ENCODE peak calls at places on chromosomes 3 and 15, in six cellular contexts. One of them, this sample, is unnamed.

GRCh38 chr3:159787191-159787590 is 201.4 kb upstream of the IL12A start:
- DNase-seq in endothelial cell: no peak
- DNase-seq in stimulated activated CD8-positive, alpha-beta memory T cell treated with anti-CD3 and anti-CD28 coated beads, Interleukin-7, amount 100 ng/mL, for 24 hours: no peak
- DNase-seq in ecto neural progenitor cell: no peak
- DNase-seq in left cardiac atrium: no peak
- DNase-seq in IMR-90: peak
- DNase-seq in this sample: no peak

GRCh38 chr3:33277193-33277882 is at the start of gene FBXL2:
- DNase-seq in endothelial cell: peak
- DNase-seq in stimulated activated CD8-positive, alpha-beta memory T cell treated with anti-CD3 and anti-CD28 coated beads, Interleukin-7, amount 100 ng/mL, for 24 hours: peak
- DNase-seq in ecto neural progenitor cell: peak
- DNase-seq in left cardiac atrium: peak
- DNase-seq in IMR-90: peak
- DNase-seq in this sample: no peak

GRCh38 chr15:89002281-89002761 is 85.9 kb upstream of the ABHD2 start:
- DNase-seq in endothelial cell: no peak
- DNase-seq in stimulated activated CD8-positive, alpha-beta memory T cell treated with anti-CD3 and anti-CD28 coated beads, Interleukin-7, amount 100 ng/mL, for 24 hours: no peak
- DNase-seq in ecto neural progenitor cell: no peak
- DNase-seq in left cardiac atrium: no peak
- DNase-seq in IMR-90: peak
- DNase-seq in this sample: no peak

GRCh38 chr3:159785276-159785675 is 203.4 kb upstream of the IL12A start:
- DNase-seq in endothelial cell: no peak
- DNase-seq in stimulated activated CD8-positive, alpha-beta memory T cell treated with anti-CD3 and anti-CD28 coated beads, Interleukin-7, amount 100 ng/mL, for 24 hours: no peak
- DNase-seq in ecto neural progenitor cell: no peak
- DNase-seq in left cardiac atrium: no peak
- DNase-seq in IMR-90: peak
- DNase-seq in this sample: no peak

GRCh38 chr15:34795267-34796081 is at the start of gene ACTC1:
- DNase-seq in endothelial cell: peak
- DNase-seq in stimulated activated CD8-positive, alpha-beta memory T cell treated with anti-CD3 and anti-CD28 coated beads, Interleukin-7, amount 100 ng/mL, for 24 hours: no peak
- DNase-seq in ecto neural progenitor cell: peak
- DNase-seq in left cardiac atrium: peak
- DNase-seq in IMR-90: peak
- DNase-seq in this sample: no peak

GRCh38 chr15:63348392-63348791 is 33.3 kb downstream of the CA12 start:
- DNase-seq in endothelial cell: no peak
- DNase-seq in stimulated activated CD8-positive, alpha-beta memory T cell treated with anti-CD3 and anti-CD28 coated beads, Interleukin-7, amount 100 ng/mL, for 24 hours: no peak
- DNase-seq in ecto neural progenitor cell: no peak
- DNase-seq in left cardiac atrium: peak
- DNase-seq in IMR-90: peak
- DNase-seq in this sample: no peak

GRCh38 chr3:178950676-178951075 is 120.9 kb downstream of the ZMAT3 start:
- DNase-seq in endothelial cell: no peak
- DNase-seq in stimulated activated CD8-positive, alpha-beta memory T cell treated with anti-CD3 and anti-CD28 coated beads, Interleukin-7, amount 100 ng/mL, for 24 hours: no peak
- DNase-seq in ecto neural progenitor cell: no peak
- DNase-seq in left cardiac atrium: no peak
- DNase-seq in IMR-90: no peak
- DNase-seq in this sample: no peak

GRCh38 chr15:45442497-45443135 is 64.3 kb upstream of the GATM start:
- DNase-seq in endothelial cell: no peak
- DNase-seq in stimulated activated CD8-positive, alpha-beta memory T cell treated with anti-CD3 and anti-CD28 coated beads, Interleukin-7, amount 100 ng/mL, for 24 hours: no peak
- DNase-seq in ecto neural progenitor cell: no peak
- DNase-seq in left cardiac atrium: no peak
- DNase-seq in IMR-90: peak
- DNase-seq in this sample: no peak

GRCh38 chr3:16427309-16427965 is 86.1 kb downstream of the RFTN1 start:
- DNase-seq in endothelial cell: no peak
- DNase-seq in stimulated activated CD8-positive, alpha-beta memory T cell treated with anti-CD3 and anti-CD28 coated beads, Interleukin-7, amount 100 ng/mL, for 24 hours: no peak
- DNase-seq in ecto neural progenitor cell: no peak
- DNase-seq in left cardiac atrium: peak
- DNase-seq in IMR-90: peak
- DNase-seq in this sample: no peak

GRCh38 chr15:46865155-46865554 is 852.1 kb upstream of the SEMA6D start:
- DNase-seq in endothelial cell: no peak
- DNase-seq in stimulated activated CD8-positive, alpha-beta memory T cell treated with anti-CD3 and anti-CD28 coated beads, Interleukin-7, amount 100 ng/mL, for 24 hours: no peak
- DNase-seq in ecto neural progenitor cell: no peak
- DNase-seq in left cardiac atrium: no peak
- DNase-seq in IMR-90: no peak
- DNase-seq in this sample: no peak

GRCh38 chr3:24344784-24345439 is 149.7 kb downstream of the THRB start:
- DNase-seq in endothelial cell: no peak
- DNase-seq in stimulated activated CD8-positive, alpha-beta memory T cell treated with anti-CD3 and anti-CD28 coated beads, Interleukin-7, amount 100 ng/mL, for 24 hours: no peak
- DNase-seq in ecto neural progenitor cell: no peak
- DNase-seq in left cardiac atrium: no peak
- DNase-seq in IMR-90: peak
- DNase-seq in this sample: no peak

GRCh38 chr3:171840831-171841619 is 2.1 kb upstream of the TMEM212 start:
- DNase-seq in endothelial cell: no peak
- DNase-seq in stimulated activated CD8-positive, alpha-beta memory T cell treated with anti-CD3 and anti-CD28 coated beads, Interleukin-7, amount 100 ng/mL, for 24 hours: no peak
- DNase-seq in ecto neural progenitor cell: no peak
- DNase-seq in left cardiac atrium: no peak
- DNase-seq in IMR-90: no peak
- DNase-seq in this sample: no peak

GRCh38 chr3:51934991-51935885 is 6.5 kb downstream of the RRP9 start:
- DNase-seq in endothelial cell: no peak
- DNase-seq in stimulated activated CD8-positive, alpha-beta memory T cell treated with anti-CD3 and anti-CD28 coated beads, Interleukin-7, amount 100 ng/mL, for 24 hours: no peak
- DNase-seq in ecto neural progenitor cell: no peak
- DNase-seq in left cardiac atrium: no peak
- DNase-seq in IMR-90: no peak
- DNase-seq in this sample: no peak

GRCh38 chr3:107574650-107575049 is 51.9 kb downstream of the BBX start:
- DNase-seq in endothelial cell: peak
- DNase-seq in stimulated activated CD8-positive, alpha-beta memory T cell treated with anti-CD3 and anti-CD28 coated beads, Interleukin-7, amount 100 ng/mL, for 24 hours: no peak
- DNase-seq in ecto neural progenitor cell: no peak
- DNase-seq in left cardiac atrium: no peak
- DNase-seq in IMR-90: peak
- DNase-seq in this sample: no peak